ENCODE peak calls at places on chromosomes 7 and 10, in six cellular contexts. One of them, this sample, is unnamed. For H3K4me1, the result is how much of the 10 kb centered on the place peaks cover.

GRCh38 chr10:5449227-5449626 is 36.9 kb downstream of the NET1 start:
- DNase-seq in body of pancreas: no peak
- DNase-seq in psoas muscle: no peak
- DNase-seq in CD8-positive, alpha-beta memory T cell: no peak
- DNase-seq in GM12878: no peak
- DNase-seq in A549: no peak
- DNase-seq in this sample: no peak

GRCh38 chr10:29470355-29470705 is 164.4 kb downstream of the SVIL start:
- DNase-seq in psoas muscle: no peak
- DNase-seq in CD8-positive, alpha-beta memory T cell: no peak
- DNase-seq in body of pancreas: no peak
- DNase-seq in GM12878: no peak
- DNase-seq in A549: peak
- DNase-seq in this sample: no peak

GRCh38 chr7:147182859-147183258 is 1066.3 kb downstream of the CNTNAP2 start:
- DNase-seq in psoas muscle: no peak
- DNase-seq in GM12878: no peak
- DNase-seq in CD8-positive, alpha-beta memory T cell: no peak
- DNase-seq in body of pancreas: no peak
- DNase-seq in A549: no peak
- DNase-seq in this sample: no peak

GRCh38 chr7:115662120-115662519 is 368.4 kb downstream of the TFEC start:
- DNase-seq in CD8-positive, alpha-beta memory T cell: no peak
- DNase-seq in psoas muscle: no peak
- DNase-seq in body of pancreas: no peak
- DNase-seq in GM12878: no peak
- DNase-seq in A549: no peak
- DNase-seq in this sample: no peak

GRCh38 chr7:8274589-8274988 is 12.6 kb upstream of the ICA1 start:
- DNase-seq in GM12878: no peak
- DNase-seq in A549: no peak
- DNase-seq in CD8-positive, alpha-beta memory T cell: no peak
- DNase-seq in body of pancreas: no peak
- DNase-seq in psoas muscle: no peak
- DNase-seq in this sample: no peak

GRCh38 chr7:84582747-84583146 is 388.2 kb upstream of the SEMA3A start:
- DNase-seq in CD8-positive, alpha-beta memory T cell: no peak
- DNase-seq in psoas muscle: no peak
- DNase-seq in body of pancreas: no peak
- DNase-seq in GM12878: no peak
- DNase-seq in A549: no peak
- DNase-seq in this sample: no peak

GRCh38 chr10:107424628-107425027 is 260.1 kb upstream of the SORCS1 start:
- DNase-seq in psoas muscle: no peak
- DNase-seq in GM12878: no peak
- DNase-seq in A549: no peak
- DNase-seq in body of pancreas: no peak
- DNase-seq in CD8-positive, alpha-beta memory T cell: no peak
- DNase-seq in this sample: no peak

GRCh38 chr7:29275018-29275318 is 80.4 kb downstream of the CHN2 start:
- DNase-seq in body of pancreas: no peak
- DNase-seq in psoas muscle: no peak
- DNase-seq in A549: no peak
- DNase-seq in GM12878: no peak
- DNase-seq in CD8-positive, alpha-beta memory T cell: no peak
- DNase-seq in this sample: no peak

GRCh38 chr7:128939075-128939860 is 1.5 kb downstream of the IRF5 start:
- DNase-seq in CD8-positive, alpha-beta memory T cell: no peak
- DNase-seq in GM12878: peak
- DNase-seq in A549: no peak
- DNase-seq in body of pancreas: no peak
- DNase-seq in psoas muscle: no peak
- DNase-seq in this sample: no peak

GRCh38 chr10:66627156-66627555 is 298.7 kb upstream of the LRRTM3 start:
- DNase-seq in CD8-positive, alpha-beta memory T cell: no peak
- DNase-seq in GM12878: no peak
- DNase-seq in A549: peak
- DNase-seq in psoas muscle: no peak
- DNase-seq in body of pancreas: peak
- DNase-seq in this sample: no peak

GRCh38 chr7:135991322-135991721 is 14.2 kb upstream of the MTPN start:
- DNase-seq in CD8-positive, alpha-beta memory T cell: no peak
- DNase-seq in GM12878: no peak
- DNase-seq in psoas muscle: no peak
- DNase-seq in A549: no peak
- DNase-seq in body of pancreas: no peak
- DNase-seq in this sample: no peak

GRCh38 chr10:80259405-80259871 is 30.0 kb downstream of the MAT1A start:
- DNase-seq in body of pancreas: no peak
- DNase-seq in psoas muscle: no peak
- DNase-seq in GM12878: no peak
- DNase-seq in CD8-positive, alpha-beta memory T cell: no peak
- DNase-seq in A549: no peak
- DNase-seq in this sample: no peak

GRCh38 chr7:95549818-95550529 is 46.3 kb downstream of the PDK4 start:
- DNase-seq in CD8-positive, alpha-beta memory T cell: no peak
- DNase-seq in body of pancreas: peak
- DNase-seq in psoas muscle: peak
- DNase-seq in A549: peak
- DNase-seq in GM12878: no peak
- DNase-seq in this sample: peak

GRCh38 chr10:70132098-70133029 is at the start of gene AIFM2:
- DNase-seq in GM12878: no peak
- DNase-seq in psoas muscle: peak
- DNase-seq in A549: peak
- DNase-seq in body of pancreas: peak
- DNase-seq in CD8-positive, alpha-beta memory T cell: peak
- DNase-seq in this sample: no peak

GRCh38 chr10:110364531-110364937 is 59.8 kb upstream of the SMNDC1 start:
- DNase-seq in body of pancreas: no peak
- DNase-seq in CD8-positive, alpha-beta memory T cell: no peak
- DNase-seq in A549: no peak
- DNase-seq in psoas muscle: no peak
- DNase-seq in GM12878: no peak
- DNase-seq in this sample: no peak

GRCh38 chr10:133293810-133294119 is 14.9 kb downstream of the TUBGCP2 start:
- DNase-seq in A549: no peak
- DNase-seq in psoas muscle: no peak
- DNase-seq in body of pancreas: no peak
- DNase-seq in CD8-positive, alpha-beta memory T cell: no peak
- DNase-seq in GM12878: no peak
- DNase-seq in this sample: no peak

GRCh38 chr7:19026888-19027287 is 90.5 kb downstream of the TWIST1 start:
- DNase-seq in A549: no peak
- DNase-seq in psoas muscle: no peak
- DNase-seq in CD8-positive, alpha-beta memory T cell: no peak
- DNase-seq in GM12878: no peak
- DNase-seq in body of pancreas: no peak
- DNase-seq in this sample: no peak

GRCh38 chr7:100573691-100574361 is at the start of gene SAP25:
- DNase-seq in A549: no peak
- DNase-seq in CD8-positive, alpha-beta memory T cell: no peak
- DNase-seq in GM12878: no peak
- DNase-seq in body of pancreas: no peak
- DNase-seq in psoas muscle: no peak
- DNase-seq in this sample: no peak

GRCh38 chr7:100572281-100572948 is 1.3 kb downstream of the SAP25 start:
- DNase-seq in psoas muscle: no peak
- DNase-seq in GM12878: no peak
- DNase-seq in A549: no peak
- DNase-seq in body of pancreas: no peak
- DNase-seq in CD8-positive, alpha-beta memory T cell: no peak
- DNase-seq in this sample: no peak

GRCh38 chr7:100572949-100573675 is 588 bp downstream of the SAP25 start:
- DNase-seq in body of pancreas: no peak
- DNase-seq in CD8-positive, alpha-beta memory T cell: no peak
- DNase-seq in A549: no peak
- DNase-seq in GM12878: no peak
- DNase-seq in psoas muscle: no peak
- DNase-seq in this sample: no peak

GRCh38 chr7:100570954-100571828 is 2.5 kb downstream of the SAP25 start:
- DNase-seq in body of pancreas: no peak
- DNase-seq in psoas muscle: no peak
- DNase-seq in CD8-positive, alpha-beta memory T cell: no peak
- DNase-seq in GM12878: no peak
- DNase-seq in A549: no peak
- DNase-seq in this sample: no peak

GRCh38 chr7:100571829-100572116 is 1.9 kb downstream of the SAP25 start:
- DNase-seq in psoas muscle: no peak
- DNase-seq in CD8-positive, alpha-beta memory T cell: no peak
- DNase-seq in body of pancreas: no peak
- DNase-seq in GM12878: no peak
- DNase-seq in A549: no peak
- DNase-seq in this sample: no peak
- H3K4me1 ChIP-seq in psoas muscle: under half
- H3K4me1 ChIP-seq in CD8-positive, alpha-beta memory T cell: under half
- H3K4me1 ChIP-seq in body of pancreas: under half
- H3K4me1 ChIP-seq in GM12878: under half
- H3K4me1 ChIP-seq in A549: under half
- H3K4me1 ChIP-seq in this sample: under half

DNA sequence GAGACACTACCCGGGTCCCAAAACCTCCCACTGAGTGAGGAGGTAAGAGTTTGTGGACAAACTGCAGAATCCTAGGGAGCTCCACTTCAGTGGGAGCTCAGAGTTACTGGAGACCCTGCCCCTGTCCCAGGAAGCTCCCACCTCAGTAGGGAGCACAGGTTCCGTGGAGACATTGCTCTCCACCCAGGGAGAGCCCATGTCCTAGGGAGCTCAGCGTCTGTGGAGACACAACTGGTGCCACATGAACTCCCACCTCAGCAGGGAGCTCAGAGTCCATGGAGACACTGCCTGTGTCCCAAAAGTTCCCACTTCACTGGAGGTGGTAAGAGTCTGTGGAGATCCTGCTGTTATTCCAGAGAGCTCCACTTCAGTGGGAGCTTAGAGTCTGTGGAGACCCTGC is 6.3 kb downstream of the MYO1G start:
- DNase-seq in CD8-positive, alpha-beta memory T cell: no peak
- DNase-seq in body of pancreas: no peak
- DNase-seq in A549: no peak
- DNase-seq in psoas muscle: no peak
- DNase-seq in GM12878: no peak
- DNase-seq in this sample: no peak
- H3K4me1 ChIP-seq in CD8-positive, alpha-beta memory T cell: under half
- H3K4me1 ChIP-seq in body of pancreas: under half
- H3K4me1 ChIP-seq in A549: under half
- H3K4me1 ChIP-seq in psoas muscle: under half
- H3K4me1 ChIP-seq in GM12878: under half
- H3K4me1 ChIP-seq in this sample: under half

DNA sequence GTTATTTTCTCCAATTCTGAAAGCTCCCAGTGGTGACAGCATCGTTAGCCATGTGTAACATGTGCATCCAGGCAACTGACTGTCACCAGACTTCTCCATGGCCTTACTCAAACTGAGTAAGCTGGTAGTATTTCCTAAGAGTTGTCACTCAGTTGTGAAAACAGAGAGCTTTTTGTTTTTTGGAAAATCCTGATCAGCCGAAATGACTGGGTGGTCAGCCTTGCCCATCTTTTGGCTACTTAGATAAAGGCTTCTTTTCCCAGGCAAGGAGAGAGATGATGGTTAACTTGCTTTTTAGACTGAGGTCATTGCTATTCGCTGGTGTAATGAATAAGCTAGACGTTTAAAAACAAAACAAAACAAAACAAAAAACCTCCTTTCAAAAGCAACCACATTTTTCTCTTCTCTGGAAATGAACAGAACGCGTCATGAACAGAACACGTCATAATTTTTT is 159.5 kb upstream of the KLF14 start:
- DNase-seq in GM12878: no peak
- DNase-seq in psoas muscle: no peak
- DNase-seq in A549: no peak
- DNase-seq in body of pancreas: no peak
- DNase-seq in CD8-positive, alpha-beta memory T cell: no peak
- DNase-seq in this sample: no peak
- H3K4me1 ChIP-seq in GM12878: under half
- H3K4me1 ChIP-seq in psoas muscle: half or more
- H3K4me1 ChIP-seq in A549: half or more
- H3K4me1 ChIP-seq in body of pancreas: half or more
- H3K4me1 ChIP-seq in CD8-positive, alpha-beta memory T cell: under half
- H3K4me1 ChIP-seq in this sample: under half

GRCh38 chr10:8049874-8050560 is 4.5 kb upstream of the GATA3 start:
- DNase-seq in A549: peak
- DNase-seq in psoas muscle: no peak
- DNase-seq in body of pancreas: no peak
- DNase-seq in GM12878: no peak
- DNase-seq in CD8-positive, alpha-beta memory T cell: no peak
- DNase-seq in this sample: no peak
- H3K4me1 ChIP-seq in A549: under half
- H3K4me1 ChIP-seq in psoas muscle: under half
- H3K4me1 ChIP-seq in body of pancreas: half or more
- H3K4me1 ChIP-seq in GM12878: under half
- H3K4me1 ChIP-seq in CD8-positive, alpha-beta memory T cell: half or more
- H3K4me1 ChIP-seq in this sample: half or more

GRCh38 chr7:30286749-30287148 is 2.4 kb downstream of the ZNRF2 start:
- DNase-seq in A549: no peak
- DNase-seq in GM12878: no peak
- DNase-seq in psoas muscle: no peak
- DNase-seq in CD8-positive, alpha-beta memory T cell: no peak
- DNase-seq in body of pancreas: no peak
- DNase-seq in this sample: no peak
- H3K4me1 ChIP-seq in A549: under half
- H3K4me1 ChIP-seq in GM12878: under half
- H3K4me1 ChIP-seq in psoas muscle: under half
- H3K4me1 ChIP-seq in CD8-positive, alpha-beta memory T cell: under half
- H3K4me1 ChIP-seq in body of pancreas: under half
- H3K4me1 ChIP-seq in this sample: half or more

DNA sequence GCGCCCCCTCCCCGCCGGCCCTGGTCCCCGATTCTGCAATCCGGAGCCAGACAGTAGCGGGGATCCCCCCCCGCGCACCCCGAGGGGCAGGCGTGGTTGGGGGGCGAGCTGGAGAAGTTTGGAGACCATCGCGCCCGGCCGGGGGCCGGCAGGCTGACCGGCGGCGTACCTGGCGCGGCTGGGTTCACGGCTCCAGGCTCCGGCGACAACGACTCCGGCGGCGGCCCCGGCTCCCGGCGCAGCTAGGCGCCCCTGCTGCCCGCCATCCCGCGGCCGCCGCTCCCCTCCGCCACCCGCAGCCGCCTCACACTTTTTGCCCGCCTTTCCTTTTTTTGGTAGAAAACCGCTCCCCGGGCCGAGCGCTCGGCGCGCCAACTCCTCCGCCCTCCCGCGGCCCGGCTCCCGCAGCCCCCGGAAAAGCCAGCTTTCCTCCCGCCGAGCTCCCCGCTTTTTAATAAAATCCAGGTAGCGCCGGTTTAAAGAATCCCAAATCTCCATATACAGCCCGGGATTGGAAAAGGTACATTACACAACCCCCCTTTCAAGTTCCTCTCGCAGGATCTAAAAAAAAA is at the start of gene TNRC18:
- DNase-seq in psoas muscle: peak
- DNase-seq in CD8-positive, alpha-beta memory T cell: no peak
- DNase-seq in body of pancreas: no peak
- DNase-seq in GM12878: no peak
- DNase-seq in A549: peak
- DNase-seq in this sample: no peak
- H3K4me1 ChIP-seq in psoas muscle: under half
- H3K4me1 ChIP-seq in CD8-positive, alpha-beta memory T cell: half or more
- H3K4me1 ChIP-seq in body of pancreas: under half
- H3K4me1 ChIP-seq in GM12878: under half
- H3K4me1 ChIP-seq in A549: under half
- H3K4me1 ChIP-seq in this sample: under half

This sample was measured in esophagus squamous epithelium.